ENCODE peak calls at places on chromosome 17, in six cellular contexts. V is mucosa of gallbladder; Q is activated CD4-positive, CD25-positive, alpha-beta regulatory T cell; S is HT-29; B is NCI-H748 treated with DMSO at 0.1 percent for 48 hours; C is foreskin fibroblast. P is an unnamed sample.

GRCh38 chr17:65537343-65537844 is 24.1 kb downstream of the AXIN2 start:
- DNase-seq in V (no peak), Q (no peak), S (no peak), B (no peak), C (no peak), P (no peak)

GRCh38 chr17:18043491-18043890 is 4.3 kb downstream of the GID4 start:
- DNase-seq in V (no peak), Q (no peak), S (peak; percentile 26), B (no peak), C (peak; percentile 47), P (no peak)

GRCh38 chr17:47286198-47286914 is 32.7 kb downstream of the ITGB3 start:
- DNase-seq in V (no peak), Q (no peak), S (no peak), B (no peak), C (peak; percentile 59), P (no peak)

GRCh38 chr17:50274142-50274944 is at the start of gene TMEM92:
- DNase-seq in V (peak; percentile 63), Q (no peak), S (peak; percentile 66), B (no peak), C (no peak), P (no peak)

GRCh38 chr17:16052486-16052885 is 52.9 kb downstream of the TTC19 start:
- DNase-seq in V (no peak), Q (no peak), S (no peak), B (no peak), C (peak; percentile 63), P (no peak)

GRCh38 chr17:57984226-57984890 is 3.7 kb downstream of the VEZF1 start:
- DNase-seq in V (no peak), Q (no peak), S (no peak), B (no peak), C (no peak), P (no peak)

GRCh38 chr17:78993241-78993956 is 13.7 kb upstream of the LGALS3BP start:
- DNase-seq in V (no peak), Q (peak; percentile 27), S (peak; percentile 77), B (no peak), C (peak; percentile 69), P (no peak)

GRCh38 chr17:18142417-18142816 is 33.9 kb downstream of the MYO15A start:
- DNase-seq in V (no peak), Q (no peak), S (no peak), B (no peak), C (no peak), P (no peak)

GRCh38 chr17:69192754-69193153 is 35.9 kb downstream of the ABCA10 start:
- DNase-seq in V (no peak), Q (no peak), S (no peak), B (no peak), C (no peak), P (no peak)

GRCh38 chr17:77320046-77320445 is 179.3 kb downstream of the SEC14L1 start:
- DNase-seq in V (no peak), Q (no peak), S (no peak), B (no peak), C (peak; percentile 87), P (no peak)

GRCh38 chr17:1055751-1056645 is 59.1 kb downstream of the TIMM22 start:
- DNase-seq in V (peak; percentile 57), Q (no peak), S (peak; percentile 25), B (no peak), C (peak; percentile 82), P (peak; percentile 69)

GRCh38 chr17:64572682-64573154 is 65.9 kb downstream of the CEP95 start:
- DNase-seq in V (no peak), Q (no peak), S (no peak), B (no peak), C (peak; percentile 39), P (no peak)

GRCh38 chr17:78541488-78542237 is 35.5 kb downstream of the DNAH17 start:
- DNase-seq in V (no peak), Q (no peak), S (no peak), B (no peak), C (no peak), P (no peak)

GRCh38 chr17:46115687-46116086 is 77.5 kb downstream of the KANSL1 start:
- DNase-seq in V (no peak), Q (no peak), S (no peak), B (no peak), C (no peak), P (no peak)

GRCh38 chr17:77188084-77189066 is 47.6 kb downstream of the SEC14L1 start:
- DNase-seq in V (no peak), Q (no peak), S (no peak), B (no peak), C (no peak), P (no peak)

GRCh38 chr17:47785538-47786123 is 36.0 kb downstream of the OSBPL7 start:
- DNase-seq in V (no peak), Q (no peak), S (no peak), B (no peak), C (peak; percentile 55), P (no peak)

GRCh38 chr17:16881239-16881924 is 90.5 kb downstream of the TNFRSF13B start:
- DNase-seq in V (no peak), Q (no peak), S (no peak), B (no peak), C (no peak), P (no peak)

GRCh38 chr17:73634629-73635028 is 9.6 kb downstream of the SDK2 start:
- DNase-seq in V (no peak), Q (no peak), S (no peak), B (peak; percentile 38), C (no peak), P (no peak)

GRCh38 chr17:28317965-28318758 is 838 bp upstream of the TMEM97 start:
- DNase-seq in V (no peak), Q (no peak), S (peak; percentile 20), B (no peak), C (peak; percentile 34), P (no peak)

GRCh38 chr17:78532922-78533640 is 44.1 kb downstream of the DNAH17 start:
- DNase-seq in V (no peak), Q (no peak), S (no peak), B (no peak), C (peak; percentile 14), P (no peak)

GRCh38 chr17:20170085-20170484 is 160.9 kb downstream of the SPECC1 start:
- DNase-seq in V (no peak), Q (no peak), S (no peak), B (no peak), C (no peak), P (no peak)

GRCh38 chr17:10107320-10108165 is 90.9 kb downstream of the GAS7 start:
- DNase-seq in V (no peak), Q (no peak), S (no peak), B (no peak), C (no peak), P (peak; percentile 80)

GRCh38 chr17:11144358-11145233 is 96.4 kb upstream of the SHISA6 start:
- DNase-seq in V (peak; percentile 48), Q (no peak), S (peak; percentile 45), B (no peak), C (peak; percentile 1), P (no peak)

GRCh38 chr17:68057531-68057952 is 22.0 kb downstream of the KPNA2 start:
- DNase-seq in V (peak; percentile 32), Q (no peak), S (peak; percentile 58), B (no peak), C (peak; percentile 64), P (no peak)

GRCh38 chr17:19461681-19462080 is 50.6 kb downstream of the RNF112 start:
- DNase-seq in V (no peak), Q (no peak), S (no peak), B (no peak), C (no peak), P (no peak)

GRCh38 chr17:6496116-6496481 is 51.8 kb downstream of the PIMREG start:
- DNase-seq in V (no peak), Q (no peak), S (no peak), B (no peak), C (no peak), P (no peak)

GRCh38 chr17:62965649-62966425 is at the start of gene TANC2:
- DNase-seq in V (peak; percentile 86), Q (peak; percentile 40), S (peak; percentile 35), B (peak; percentile 58), C (peak; percentile 92), P (peak; percentile 79)

GRCh38 chr17:67021718-67022450 is 22.5 kb upstream of the CACNG1 start:
- DNase-seq in V (no peak), Q (no peak), S (no peak), B (no peak), C (no peak), P (no peak)

GRCh38 chr17:50452627-50453300 is 15.9 kb downstream of the CHAD start:
- DNase-seq in V (no peak), Q (no peak), S (peak; percentile 76), B (no peak), C (peak; percentile 48), P (no peak)

GRCh38 chr17:78950870-78951269 is 25.7 kb upstream of the TIMP2 start:
- DNase-seq in V (no peak), Q (no peak), S (no peak), B (no peak), C (no peak), P (no peak)

GRCh38 chr17:80395402-80396151 is 19.4 kb upstream of the ENDOV start:
- DNase-seq in V (no peak), Q (no peak), S (no peak), B (no peak), C (no peak), P (no peak)

P was measured in heart left ventricle.